ENCODE peak calls at places on chromosome 15, in eight cellular contexts. One of them, this sample, is unnamed.

GRCh38 chr15:57537951-57538506 is 53.7 kb upstream of the MYZAP start:
- DNase-seq in AG04450: no peak
- DNase-seq in fibroblast of the aortic adventitia: no peak
- DNase-seq in osteocyte: no peak
- DNase-seq in WTC11: no peak
- DNase-seq in prostate gland: no peak
- DNase-seq in GM06990: no peak
- DNase-seq in heart right ventricle: no peak
- DNase-seq in this sample: no peak

GRCh38 chr15:34721802-34722795 is 32.7 kb downstream of the GJD2 start:
- DNase-seq in fibroblast of the aortic adventitia: peak
- DNase-seq in GM06990: no peak
- DNase-seq in WTC11: peak
- DNase-seq in prostate gland: no peak
- DNase-seq in heart right ventricle: peak
- DNase-seq in osteocyte: peak
- DNase-seq in AG04450: peak
- DNase-seq in this sample: no peak

GRCh38 chr15:90212221-90213079 is 11.3 kb downstream of the SEMA4B start:
- DNase-seq in heart right ventricle: no peak
- DNase-seq in prostate gland: peak
- DNase-seq in osteocyte: no peak
- DNase-seq in WTC11: no peak
- DNase-seq in fibroblast of the aortic adventitia: no peak
- DNase-seq in GM06990: no peak
- DNase-seq in AG04450: no peak
- DNase-seq in this sample: no peak

GRCh38 chr15:90393040-90393439 is 5.0 kb downstream of the IQGAP1 start:
- DNase-seq in osteocyte: no peak
- DNase-seq in AG04450: no peak
- DNase-seq in WTC11: no peak
- DNase-seq in GM06990: no peak
- DNase-seq in fibroblast of the aortic adventitia: no peak
- DNase-seq in heart right ventricle: no peak
- DNase-seq in prostate gland: no peak
- DNase-seq in this sample: no peak

GRCh38 chr15:39438795-39439577 is 141.9 kb upstream of the THBS1 start:
- DNase-seq in fibroblast of the aortic adventitia: no peak
- DNase-seq in WTC11: no peak
- DNase-seq in GM06990: no peak
- DNase-seq in heart right ventricle: no peak
- DNase-seq in prostate gland: no peak
- DNase-seq in AG04450: no peak
- DNase-seq in osteocyte: no peak
- DNase-seq in this sample: no peak

GRCh38 chr15:85100186-85100937 is 118.7 kb downstream of the PDE8A start:
- DNase-seq in WTC11: no peak
- DNase-seq in osteocyte: no peak
- DNase-seq in fibroblast of the aortic adventitia: no peak
- DNase-seq in AG04450: no peak
- DNase-seq in heart right ventricle: no peak
- DNase-seq in prostate gland: no peak
- DNase-seq in GM06990: no peak
- DNase-seq in this sample: no peak

GRCh38 chr15:39969871-39970270 is 36.0 kb downstream of the EIF2AK4 start:
- DNase-seq in prostate gland: no peak
- DNase-seq in WTC11: no peak
- DNase-seq in heart right ventricle: peak
- DNase-seq in AG04450: no peak
- DNase-seq in GM06990: no peak
- DNase-seq in osteocyte: no peak
- DNase-seq in fibroblast of the aortic adventitia: peak
- DNase-seq in this sample: no peak

GRCh38 chr15:33067456-33067855 is 127.1 kb downstream of the FMN1 start:
- DNase-seq in GM06990: no peak
- DNase-seq in fibroblast of the aortic adventitia: no peak
- DNase-seq in WTC11: no peak
- DNase-seq in AG04450: peak
- DNase-seq in prostate gland: no peak
- DNase-seq in osteocyte: no peak
- DNase-seq in heart right ventricle: no peak
- DNase-seq in this sample: no peak

GRCh38 chr15:59501531-59502113 is 63.6 kb downstream of the FAM81A start:
- DNase-seq in prostate gland: no peak
- DNase-seq in fibroblast of the aortic adventitia: peak
- DNase-seq in WTC11: peak
- DNase-seq in GM06990: no peak
- DNase-seq in AG04450: no peak
- DNase-seq in heart right ventricle: no peak
- DNase-seq in osteocyte: no peak
- DNase-seq in this sample: no peak

GRCh38 chr15:70023769-70024491 is 73.8 kb downstream of the TLE3 start:
- DNase-seq in WTC11: no peak
- DNase-seq in fibroblast of the aortic adventitia: peak
- DNase-seq in heart right ventricle: peak
- DNase-seq in osteocyte: no peak
- DNase-seq in GM06990: no peak
- DNase-seq in AG04450: no peak
- DNase-seq in prostate gland: peak
- DNase-seq in this sample: no peak

GRCh38 chr15:62485170-62485720 is 320.2 kb upstream of the C2CD4B start:
- DNase-seq in osteocyte: no peak
- DNase-seq in fibroblast of the aortic adventitia: no peak
- DNase-seq in prostate gland: no peak
- DNase-seq in GM06990: no peak
- DNase-seq in WTC11: no peak
- DNase-seq in heart right ventricle: no peak
- DNase-seq in AG04450: no peak
- DNase-seq in this sample: no peak

GRCh38 chr15:74430510-74430951 is 3.2 kb downstream of the SEMA7A start:
- DNase-seq in prostate gland: no peak
- DNase-seq in AG04450: no peak
- DNase-seq in WTC11: no peak
- DNase-seq in osteocyte: no peak
- DNase-seq in fibroblast of the aortic adventitia: no peak
- DNase-seq in heart right ventricle: no peak
- DNase-seq in GM06990: no peak
- DNase-seq in this sample: peak

GRCh38 chr15:61084944-61085367 is 144.1 kb downstream of the RORA start:
- DNase-seq in heart right ventricle: peak
- DNase-seq in GM06990: peak
- DNase-seq in AG04450: no peak
- DNase-seq in prostate gland: no peak
- DNase-seq in osteocyte: no peak
- DNase-seq in WTC11: no peak
- DNase-seq in fibroblast of the aortic adventitia: no peak
- DNase-seq in this sample: no peak

GRCh38 chr15:74227968-74228722 is 8.0 kb upstream of the CCDC33 start:
- DNase-seq in fibroblast of the aortic adventitia: peak
- DNase-seq in heart right ventricle: peak
- DNase-seq in GM06990: no peak
- DNase-seq in prostate gland: no peak
- DNase-seq in osteocyte: no peak
- DNase-seq in AG04450: no peak
- DNase-seq in WTC11: no peak
- DNase-seq in this sample: no peak

GRCh38 chr15:90839187-90840071 is 29.0 kb upstream of the FURIN start:
- DNase-seq in WTC11: peak
- DNase-seq in fibroblast of the aortic adventitia: peak
- DNase-seq in GM06990: peak
- DNase-seq in heart right ventricle: no peak
- DNase-seq in AG04450: no peak
- DNase-seq in prostate gland: peak
- DNase-seq in osteocyte: no peak
- DNase-seq in this sample: no peak

GRCh38 chr15:34079904-34080303 is 21.8 kb downstream of the EMC7 start:
- DNase-seq in prostate gland: no peak
- DNase-seq in fibroblast of the aortic adventitia: no peak
- DNase-seq in osteocyte: no peak
- DNase-seq in WTC11: no peak
- DNase-seq in GM06990: no peak
- DNase-seq in AG04450: no peak
- DNase-seq in heart right ventricle: no peak
- DNase-seq in this sample: no peak

GRCh38 chr15:49831206-49831965 is 210.5 kb downstream of the DTWD1 start:
- DNase-seq in heart right ventricle: peak
- DNase-seq in osteocyte: no peak
- DNase-seq in GM06990: no peak
- DNase-seq in prostate gland: no peak
- DNase-seq in fibroblast of the aortic adventitia: peak
- DNase-seq in AG04450: no peak
- DNase-seq in WTC11: no peak
- DNase-seq in this sample: no peak

GRCh38 chr15:49827311-49827710 is 206.5 kb downstream of the DTWD1 start:
- DNase-seq in AG04450: no peak
- DNase-seq in prostate gland: no peak
- DNase-seq in WTC11: no peak
- DNase-seq in GM06990: no peak
- DNase-seq in osteocyte: no peak
- DNase-seq in fibroblast of the aortic adventitia: no peak
- DNase-seq in heart right ventricle: no peak
- DNase-seq in this sample: no peak

GRCh38 chr15:49826640-49827281 is 205.9 kb downstream of the DTWD1 start:
- DNase-seq in fibroblast of the aortic adventitia: no peak
- DNase-seq in WTC11: no peak
- DNase-seq in prostate gland: no peak
- DNase-seq in heart right ventricle: no peak
- DNase-seq in AG04450: no peak
- DNase-seq in osteocyte: no peak
- DNase-seq in GM06990: no peak
- DNase-seq in this sample: no peak

GRCh38 chr15:49830411-49830810 is 209.6 kb downstream of the DTWD1 start:
- DNase-seq in heart right ventricle: no peak
- DNase-seq in WTC11: no peak
- DNase-seq in osteocyte: no peak
- DNase-seq in AG04450: no peak
- DNase-seq in fibroblast of the aortic adventitia: peak
- DNase-seq in prostate gland: no peak
- DNase-seq in GM06990: no peak
- DNase-seq in this sample: no peak

DNA sequence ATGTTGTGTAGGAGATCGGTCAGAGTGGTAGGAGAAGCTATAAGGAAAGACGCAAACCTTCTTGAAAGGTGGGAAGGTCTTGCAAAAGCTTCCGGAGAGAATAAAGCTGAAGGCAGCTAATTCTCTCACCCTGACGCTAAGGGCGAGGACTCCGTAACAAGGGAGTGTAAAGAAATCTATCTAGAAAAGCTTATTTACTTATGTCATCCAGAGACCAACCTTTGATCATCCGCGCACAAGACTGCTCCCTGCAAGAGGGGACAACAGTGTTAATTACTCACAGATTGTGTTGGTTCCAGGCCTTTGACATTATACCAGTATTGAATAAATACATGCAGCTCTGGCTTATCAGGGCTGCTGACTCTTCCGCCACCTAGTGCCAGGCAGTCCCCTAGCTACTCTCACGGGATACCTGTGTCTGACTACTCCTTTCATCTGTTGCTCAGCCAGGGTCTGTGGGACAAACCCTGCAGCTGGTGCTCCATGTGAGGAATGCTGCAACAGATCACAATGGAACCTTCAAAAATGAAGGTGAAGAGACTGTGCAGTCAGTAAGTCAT is 211.7 kb downstream of the DTWD1 start:
- DNase-seq in fibroblast of the aortic adventitia: no peak
- DNase-seq in osteocyte: no peak
- DNase-seq in AG04450: no peak
- DNase-seq in GM06990: no peak
- DNase-seq in WTC11: peak
- DNase-seq in heart right ventricle: no peak
- DNase-seq in prostate gland: peak
- DNase-seq in this sample: no peak
- TF ChIP-seq CTCF in fibroblast of the aortic adventitia: peak
- TF ChIP-seq CTCF in osteocyte: peak
- TF ChIP-seq CTCF in AG04450: peak
- TF ChIP-seq CTCF in GM06990: peak
- TF ChIP-seq CTCF in WTC11: peak
- TF ChIP-seq CTCF in heart right ventricle: peak
- TF ChIP-seq CTCF in prostate gland: no peak
- TF ChIP-seq CTCF in this sample: no peak

GRCh38 chr15:64096486-64097431 is 977 bp downstream of the SNX1 start:
- DNase-seq in AG04450: no peak
- DNase-seq in WTC11: no peak
- DNase-seq in prostate gland: no peak
- DNase-seq in heart right ventricle: no peak
- DNase-seq in osteocyte: no peak
- DNase-seq in fibroblast of the aortic adventitia: peak
- DNase-seq in GM06990: no peak
- DNase-seq in this sample: no peak
- TF ChIP-seq CTCF in AG04450: peak
- TF ChIP-seq CTCF in WTC11: no peak
- TF ChIP-seq CTCF in prostate gland: no peak
- TF ChIP-seq CTCF in heart right ventricle: no peak
- TF ChIP-seq CTCF in osteocyte: peak
- TF ChIP-seq CTCF in fibroblast of the aortic adventitia: peak
- TF ChIP-seq CTCF in GM06990: no peak
- TF ChIP-seq CTCF in this sample: no peak

DNA sequence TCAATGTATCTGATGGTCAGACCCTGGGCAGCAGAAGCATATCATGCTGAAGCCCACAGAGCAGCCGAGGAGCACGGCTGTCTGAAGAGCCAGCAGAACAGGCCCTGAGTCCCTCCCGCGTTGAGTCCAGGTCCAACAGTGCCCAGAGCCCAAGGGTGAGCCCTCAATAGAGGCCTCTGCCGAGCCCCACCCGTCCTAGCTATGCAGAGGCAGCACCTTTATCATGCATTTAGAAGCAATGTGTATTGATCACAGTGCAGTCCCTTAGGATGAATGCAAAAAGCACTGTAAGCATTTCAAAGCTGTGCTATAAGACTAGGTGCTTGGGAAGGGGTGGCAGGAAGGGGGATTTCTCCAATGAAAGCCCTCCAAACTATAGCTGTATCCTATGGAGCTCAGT is 208.5 kb downstream of the GABRB3 start:
- DNase-seq in heart right ventricle: no peak
- DNase-seq in fibroblast of the aortic adventitia: no peak
- DNase-seq in prostate gland: no peak
- DNase-seq in GM06990: no peak
- DNase-seq in osteocyte: no peak
- DNase-seq in AG04450: no peak
- DNase-seq in WTC11: no peak
- DNase-seq in this sample: no peak
- TF ChIP-seq CTCF in heart right ventricle: no peak
- TF ChIP-seq CTCF in fibroblast of the aortic adventitia: no peak
- TF ChIP-seq CTCF in prostate gland: no peak
- TF ChIP-seq CTCF in GM06990: no peak
- TF ChIP-seq CTCF in osteocyte: no peak
- TF ChIP-seq CTCF in AG04450: no peak
- TF ChIP-seq CTCF in WTC11: no peak
- TF ChIP-seq CTCF in this sample: no peak

GRCh38 chr15:51727141-51727897 is 10.1 kb downstream of the LYSMD2 start:
- DNase-seq in AG04450: no peak
- DNase-seq in fibroblast of the aortic adventitia: peak
- DNase-seq in osteocyte: no peak
- DNase-seq in prostate gland: no peak
- DNase-seq in GM06990: no peak
- DNase-seq in heart right ventricle: no peak
- DNase-seq in WTC11: no peak
- DNase-seq in this sample: no peak
- TF ChIP-seq CTCF in AG04450: peak
- TF ChIP-seq CTCF in fibroblast of the aortic adventitia: peak
- TF ChIP-seq CTCF in osteocyte: no peak
- TF ChIP-seq CTCF in prostate gland: no peak
- TF ChIP-seq CTCF in GM06990: peak
- TF ChIP-seq CTCF in heart right ventricle: no peak
- TF ChIP-seq CTCF in WTC11: no peak
- TF ChIP-seq CTCF in this sample: no peak